ENCODE peak calls at places on chromosome 5, in five cellular contexts. T, V, B, P and A are unnamed samples.

GRCh38 chr5:8561854-8562253 is 692.9 kb downstream of the MTRR start:
- DNase-seq in T (no peak), V (peak; percentile 52), B (no peak), P (no peak), A (no peak)

GRCh38 chr5:127791439-127791838 is 88.2 kb downstream of the CCDC192 start:
- DNase-seq in T (no peak), V (no peak), B (no peak), P (no peak), A (no peak)

GRCh38 chr5:113806823-113807222 is 293.3 kb downstream of the YTHDC2 start:
- DNase-seq in T (no peak), V (no peak), B (peak; percentile 8), P (no peak), A (no peak)

GRCh38 chr5:98099448-98100105 is 673.9 kb upstream of the RGMB start:
- DNase-seq in T (no peak), V (no peak), B (no peak), P (peak; percentile 5), A (no peak)

GRCh38 chr5:153372433-153373167 is 117.9 kb upstream of the GRIA1 start:
- DNase-seq in T (no peak), V (no peak), B (no peak), P (no peak), A (no peak)

GRCh38 chr5:180172447-180173197 is 36.4 kb downstream of the RASGEF1C start:
- DNase-seq in T (no peak), V (peak; percentile 82), B (peak; percentile 28), P (no peak), A (no peak)

GRCh38 chr5:150295172-150295611 is 5.6 kb upstream of the CAMK2A start:
- DNase-seq in T (no peak), V (no peak), B (peak; percentile 88), P (no peak), A (no peak)

GRCh38 chr5:31083364-31083763 is 110.1 kb upstream of the CDH6 start:
- DNase-seq in T (no peak), V (no peak), B (no peak), P (no peak), A (no peak)

GRCh38 chr5:177430972-177431316 is 4.5 kb downstream of the GRK6 start:
- DNase-seq in T (no peak), V (no peak), B (no peak), P (no peak), A (no peak)

GRCh38 chr5:78537821-78538220 is 110.8 kb downstream of the LHFPL2 start:
- DNase-seq in T (no peak), V (peak; percentile 58), B (peak; percentile 45), P (no peak), A (no peak)

GRCh38 chr5:147688965-147689364 is 93.6 kb downstream of the JAKMIP2 start:
- DNase-seq in T (no peak), V (no peak), B (peak; percentile 38), P (no peak), A (no peak)

GRCh38 chr5:105899726-105900125 is 1771.0 kb downstream of the EFNA5 start:
- DNase-seq in T (no peak), V (no peak), B (no peak), P (no peak), A (no peak)

GRCh38 chr5:77627869-77628674 is 10.4 kb downstream of the OTP start:
- DNase-seq in T (no peak), V (peak; percentile 35), B (no peak), P (no peak), A (no peak)

GRCh38 chr5:145531038-145531734 is 304.0 kb downstream of the PRELID2 start:
- DNase-seq in T (no peak), V (no peak), B (peak; percentile 94), P (peak; percentile 80), A (no peak)

GRCh38 chr5:115452791-115453190 is 91.8 kb downstream of the FEM1C start:
- DNase-seq in T (no peak), V (no peak), B (no peak), P (no peak), A (no peak)

GRCh38 chr5:51468196-51468595 is 84.9 kb downstream of the ISL1 start:
- DNase-seq in T (no peak), V (no peak), B (no peak), P (no peak), A (no peak)

GRCh38 chr5:45532826-45533624 is 163.2 kb downstream of the HCN1 start:
- DNase-seq in T (no peak), V (no peak), B (no peak), P (no peak), A (no peak)

GRCh38 chr5:122941737-122942136 is 94.8 kb downstream of the PPIC start:
- DNase-seq in T (no peak), V (no peak), B (no peak), P (no peak), A (no peak)

GRCh38 chr5:107396351-107396690 is 274.4 kb downstream of the EFNA5 start:
- DNase-seq in T (no peak), V (no peak), B (no peak), P (no peak), A (no peak)

GRCh38 chr5:135230326-135230925 is 168.6 kb downstream of the MACROH2A1 start:
- DNase-seq in T (no peak), V (no peak), B (peak; percentile 92), P (no peak), A (no peak)

GRCh38 chr5:1203311-1203967 is 2.0 kb downstream of the SLC6A19 start:
- DNase-seq in T (no peak), V (no peak), B (no peak), P (no peak), A (no peak)

GRCh38 chr5:123090641-123091257 is 1.7 kb downstream of the PRDM6 start:
- DNase-seq in T (no peak), V (peak; percentile 50), B (no peak), P (no peak), A (no peak)

GRCh38 chr5:83509535-83509934 is 38.0 kb downstream of the VCAN start:
- DNase-seq in T (no peak), V (peak; percentile 28), B (peak; percentile 95), P (peak; percentile 98), A (no peak)

GRCh38 chr5:126309860-126310259 is 113.3 kb upstream of the GRAMD2B start:
- DNase-seq in T (no peak), V (no peak), B (no peak), P (no peak), A (no peak)

GRCh38 chr5:175743676-175744210 is 85.9 kb downstream of the HRH2 start:
- DNase-seq in T (no peak), V (no peak), B (peak; percentile 43), P (no peak), A (no peak)

GRCh38 chr5:176798094-176798876 is 12.1 kb upstream of the UNC5A start:
- DNase-seq in T (no peak), V (no peak), B (no peak), P (no peak), A (no peak)

GRCh38 chr5:12910611-12911010 is 1006.4 kb upstream of the CTNND2 start:
- DNase-seq in T (no peak), V (no peak), B (peak; percentile 56), P (peak; percentile 4), A (no peak)

GRCh38 chr5:167759411-167759821 is 532.0 kb upstream of the WWC1 start:
- DNase-seq in T (no peak), V (no peak), B (peak; percentile 99), P (no peak), A (no peak)

GRCh38 chr5:68272289-68272688 is 56.7 kb downstream of the PIK3R1 start:
- DNase-seq in T (no peak), V (no peak), B (no peak), P (no peak), A (no peak)

GRCh38 chr5:146047396-146047795 is 58.0 kb downstream of the PLAC8L1 start:
- DNase-seq in T (no peak), V (no peak), B (no peak), P (no peak), A (no peak)

GRCh38 chr5:89342106-89342876 is 459.3 kb upstream of the MEF2C start:
- DNase-seq in T (no peak), V (no peak), B (no peak), P (no peak), A (no peak)

GRCh38 chr5:157827429-157827828 is 31.5 kb downstream of the CLINT1 start:
- DNase-seq in T (no peak), V (no peak), B (peak; percentile 50), P (peak; percentile 19), A (no peak)

GRCh38 chr5:122312670-122312988 is 592 bp downstream of the SNCAIP start:
- DNase-seq in T (no peak), V (peak; percentile 59), B (peak; percentile 39), P (peak; percentile 10), A (no peak)

GRCh38 chr5:160158087-160158486 is 38.8 kb upstream of the PWWP2A start:
- DNase-seq in T (no peak), V (no peak), B (no peak), P (no peak), A (no peak)